ENCODE peak calls at places on chromosomes 11 and 22, in six cellular contexts. G is HFF-Myc, J is NCI-H1092, S is H9, Y is body of pancreas, K is uterus. L is an unnamed sample.

GRCh38 chr11:65574963-65575567 is 788 bp upstream of the EHBP1L1 start:
- DNase-seq in G (no peak), J (no peak), S (no peak), Y (peak; percentile 79), K (no peak), L (no peak)

GRCh38 chr11:46999217-46999616 is 62.7 kb downstream of the CSTPP1 start:
- DNase-seq in G (no peak), J (no peak), S (no peak), Y (no peak), K (no peak), L (no peak)

GRCh38 chr11:1279674-1280055 is 29.8 kb downstream of the TOLLIP start:
- DNase-seq in G (no peak), J (no peak), S (no peak), Y (no peak), K (no peak), L (no peak)

GRCh38 chr22:38264322-38264843 is 8.4 kb downstream of the TMEM184B start:
- DNase-seq in G (no peak), J (no peak), S (no peak), Y (no peak), K (no peak), L (no peak)

GRCh38 chr11:76599041-76600013 is 71.2 kb downstream of the LRRC32 start:
- DNase-seq in G (no peak), J (no peak), S (peak; percentile 56), Y (no peak), K (peak; percentile 11), L (no peak)

GRCh38 chr11:69541501-69542313 is 60.2 kb downstream of the LINC01488 start:
- DNase-seq in G (no peak), J (no peak), S (no peak), Y (peak; percentile 41), K (no peak), L (no peak)

GRCh38 chr11:14956111-14956510 is 16.0 kb downstream of the CALCA start:
- DNase-seq in G (no peak), J (no peak), S (no peak), Y (no peak), K (no peak), L (no peak)

GRCh38 chr11:86245369-86246292 is 1.1 kb downstream of the EED start:
- DNase-seq in G (no peak), J (no peak), S (peak; percentile 38), Y (peak; percentile 10), K (no peak), L (no peak)

GRCh38 chr11:86141645-86142569 is 73.0 kb upstream of the PICALM start:
- DNase-seq in G (no peak), J (no peak), S (no peak), Y (no peak), K (no peak), L (no peak)

GRCh38 chr11:35158371-35159081 is 19.6 kb downstream of the CD44 start:
- DNase-seq in G (no peak), J (no peak), S (no peak), Y (peak; percentile 30), K (peak; percentile 46), L (peak; percentile 84)

GRCh38 chr22:40635940-40636379 is 559 bp downstream of the MRTFA start:
- DNase-seq in G (no peak), J (no peak), S (peak; percentile 34), Y (no peak), K (peak; percentile 28), L (no peak)

GRCh38 chr22:35552186-35552842 is 11.7 kb downstream of the RASD2 start:
- DNase-seq in G (no peak), J (no peak), S (peak; percentile 88), Y (peak; percentile 58), K (no peak), L (no peak)

GRCh38 chr22:24695958-24696511 is 78.5 kb downstream of the PIWIL3 start:
- DNase-seq in G (no peak), J (no peak), S (peak; percentile 66), Y (peak; percentile 28), K (no peak), L (no peak)

GRCh38 chr11:93857413-93858185 is 7.2 kb upstream of the VSTM5 start:
- DNase-seq in G (no peak), J (peak; percentile 56), S (no peak), Y (no peak), K (no peak), L (no peak)

GRCh38 chr11:92675303-92675702 is 294.1 kb upstream of the MTNR1B start:
- DNase-seq in G (no peak), J (no peak), S (no peak), Y (no peak), K (no peak), L (no peak)

GRCh38 chr11:29214833-29215232 is 802.0 kb downstream of the KCNA4 start:
- DNase-seq in G (no peak), J (no peak), S (no peak), Y (no peak), K (no peak), L (no peak)

GRCh38 chr22:41231369-41231768 is 9.4 kb downstream of the CHADL start:
- DNase-seq in G (no peak), J (no peak), S (no peak), Y (no peak), K (no peak), L (no peak)

GRCh38 chr22:29244785-29245625 is 22.8 kb downstream of the RHBDD3 start:
- DNase-seq in G (no peak), J (no peak), S (no peak), Y (no peak), K (no peak), L (no peak)

GRCh38 chr11:85941380-85941973 is 86.3 kb downstream of the CCDC83 start:
- DNase-seq in G (no peak), J (no peak), S (peak; percentile 70), Y (peak; percentile 57), K (peak; percentile 31), L (peak; percentile 37)

GRCh38 chr11:135033545-135033944 is 621.5 kb upstream of the B3GAT1 start:
- DNase-seq in G (no peak), J (peak; percentile 48), S (peak; percentile 79), Y (no peak), K (no peak), L (no peak)

GRCh38 chr22:38310518-38311330 is 6.5 kb downstream of the CSNK1E start:
- DNase-seq in G (no peak), J (no peak), S (no peak), Y (no peak), K (peak; percentile 39), L (no peak)

GRCh38 chr11:69825037-69825834 is 6.0 kb upstream of the FGF3 start:
- DNase-seq in G (no peak), J (no peak), S (no peak), Y (no peak), K (no peak), L (no peak)

GRCh38 chr11:65060913-65061408 is 2.6 kb upstream of the NAALADL1 start:
- DNase-seq in G (no peak), J (no peak), S (peak; percentile 74), Y (no peak), K (no peak), L (no peak)